ENCODE peak calls at places on chromosomes 12 and 14, in six cellular contexts. H is cardiac muscle cell, F is adrenal gland, T is astrocyte of the spinal cord, W is GM23338, U is HFF-Myc. Q is an unnamed sample.

GRCh38 chr12:1281683-1282366 is 290.8 kb downstream of the ERC1 start:
- DNase-seq in H (no peak), F (no peak), T (peak), W (no peak), U (no peak), Q (peak)

GRCh38 chr12:131222271-131223139 is 268.8 kb downstream of the ADGRD1 start:
- DNase-seq in H (no peak), F (no peak), T (no peak), W (no peak), U (no peak), Q (no peak)

GRCh38 chr12:52896190-52897100 is 8.4 kb downstream of the KRT8 start:
- DNase-seq in H (no peak), F (no peak), T (no peak), W (no peak), U (no peak), Q (no peak)

GRCh38 chr14:95428557-95428956 is 87.9 kb downstream of the SYNE3 start:
- DNase-seq in H (no peak), F (no peak), T (no peak), W (no peak), U (no peak), Q (no peak)

GRCh38 chr12:101655400-101655799 is 42.0 kb upstream of the CHPT1 start:
- DNase-seq in H (peak), F (no peak), T (no peak), W (no peak), U (no peak), Q (no peak)

GRCh38 chr12:18165422-18165871 is 75.5 kb upstream of the RERGL start:
- DNase-seq in H (no peak), F (no peak), T (peak), W (no peak), U (no peak), Q (no peak)

GRCh38 chr14:92753250-92753649 is 4.8 kb upstream of the LGMN start:
- DNase-seq in H (no peak), F (peak), T (no peak), W (no peak), U (no peak), Q (no peak)

GRCh38 chr14:23564876-23565275 is 2.7 kb downstream of the AP1G2 start:
- DNase-seq in H (no peak), F (no peak), T (no peak), W (no peak), U (no peak), Q (no peak)

GRCh38 chr12:48765753-48766162 is 23.1 kb downstream of the ADCY6 start:
- DNase-seq in H (no peak), F (no peak), T (no peak), W (no peak), U (no peak), Q (no peak)

GRCh38 chr14:89618309-89618708 is 201.3 kb upstream of the FOXN3 start:
- DNase-seq in H (no peak), F (no peak), T (peak), W (no peak), U (no peak), Q (no peak)

GRCh38 chr12:32016680-32017482 is 57.7 kb downstream of the RESF1 start:
- DNase-seq in H (no peak), F (no peak), T (no peak), W (peak), U (no peak), Q (no peak)

GRCh38 chr14:70660967-70661871 is 19.5 kb downstream of the TTC9 start:
- DNase-seq in H (no peak), F (no peak), T (no peak), W (no peak), U (no peak), Q (no peak)
- TF ChIP-seq CTCF in H (no peak), F (no peak), T (no peak), W (no peak), U (no peak), Q (no peak)

DNA sequence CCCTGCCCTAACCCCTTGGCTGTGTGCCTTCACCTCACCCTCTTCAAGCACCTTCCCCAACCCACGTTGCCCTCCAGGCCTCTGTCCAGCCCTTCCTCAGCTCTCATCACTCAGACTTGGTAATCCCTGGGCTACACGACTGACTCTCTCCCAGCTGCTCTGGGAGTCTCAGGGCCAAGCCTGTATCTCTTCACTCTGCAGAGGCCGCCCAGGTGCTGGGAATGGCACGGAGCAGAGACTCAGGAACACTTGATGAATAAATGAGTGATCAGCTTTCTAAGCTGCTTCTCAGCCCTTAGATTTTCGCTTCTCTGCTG is 15.1 kb upstream of the CYP46A1 start:
- DNase-seq in H (peak), F (no peak), T (no peak), W (no peak), U (no peak), Q (no peak)
- TF ChIP-seq CTCF in H (no peak), F (no peak), T (no peak), W (no peak), U (no peak), Q (no peak)

GRCh38 chr14:52473557-52473956 is 78.7 kb downstream of the TXNDC16 start:
- DNase-seq in H (no peak), F (no peak), T (peak), W (peak), U (no peak), Q (peak)
- TF ChIP-seq CTCF in H (peak), F (no peak), T (peak), W (peak), U (peak), Q (peak)

DNA sequence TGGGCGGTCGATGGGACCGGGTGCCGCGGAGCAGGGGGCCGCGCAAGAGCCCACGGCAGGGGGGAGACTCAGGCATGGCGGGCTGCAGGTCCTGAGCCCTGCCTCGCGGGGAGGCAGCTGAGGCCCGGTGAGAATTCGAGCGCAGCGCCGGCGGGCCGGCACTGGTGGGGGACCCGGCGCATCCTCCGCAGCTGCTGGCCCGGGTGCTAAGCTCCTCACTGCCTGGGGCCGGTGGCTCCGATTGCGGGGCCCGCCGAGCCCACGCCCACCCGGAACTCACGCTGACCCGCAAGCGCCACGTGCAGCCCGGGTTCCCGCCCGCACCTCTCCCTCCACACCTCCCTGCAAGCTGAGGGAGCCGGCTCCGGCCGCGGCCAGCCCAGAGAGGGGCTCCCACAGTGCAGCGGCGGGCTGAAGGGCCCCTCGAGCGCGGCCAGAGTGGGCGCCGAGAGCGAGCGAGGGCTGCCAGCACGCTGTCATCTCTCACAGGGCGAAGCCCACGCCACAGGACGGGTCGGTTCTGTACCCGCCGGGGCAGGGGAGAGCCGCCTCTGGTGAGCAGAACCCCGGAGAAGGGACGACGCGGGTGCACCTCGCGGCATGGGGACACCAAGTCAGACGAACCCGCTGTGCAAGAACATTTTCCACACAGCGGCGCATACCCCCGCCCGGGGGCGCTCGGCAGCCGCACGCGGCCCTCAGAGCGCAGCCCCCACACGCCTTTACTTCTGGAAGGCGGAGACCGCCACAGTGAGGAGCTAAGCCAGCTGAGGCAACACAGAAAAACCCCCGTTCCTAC is 1.2 kb upstream of the SIVA1 start:
- DNase-seq in H (no peak), F (no peak), T (no peak), W (no peak), U (no peak), Q (no peak)
- TF ChIP-seq CTCF in H (no peak), F (no peak), T (no peak), W (no peak), U (no peak), Q (no peak)

GRCh38 chr14:91140672-91141071 is 26.8 kb downstream of the DGLUCY start:
- DNase-seq in H (peak), F (no peak), T (peak), W (peak), U (no peak), Q (no peak)
- TF ChIP-seq CTCF in H (peak), F (peak), T (peak), W (peak), U (peak), Q (peak)